ENCODE peak calls at places on chromosomes 2 and 18, in four cellular contexts. A is globus pallidus, I is WTC11, R is AG09319. Y is an unnamed sample.
A peak's percentile ranks its signal among the peaks of the same experiment; 100 is the strongest.

GRCh38 chr2:113240915-113241911 is 37.5 kb downstream of the PAX8 start:
- DNase-seq in R (peak; percentile 93), A (no peak), I (no peak), Y (peak; percentile 56)

GRCh38 chr18:31942301-31942998 is 478 bp downstream of the TRAPPC8 start:
- DNase-seq in A (no peak), I (peak; percentile 29), R (no peak), Y (peak; percentile 48)

GRCh38 chr2:177289824-177290632 is 25.5 kb upstream of the NFE2L2 start:
- DNase-seq in I (no peak), R (no peak), A (no peak), Y (no peak)

GRCh38 chr2:24206714-24207113 is 31.9 kb downstream of the FAM228A start:
- DNase-seq in R (no peak), A (no peak), I (no peak), Y (no peak)

GRCh38 chr2:38233231-38233983 is 143.7 kb downstream of the ATL2 start:
- DNase-seq in I (no peak), A (no peak), R (peak; percentile 95), Y (no peak)

GRCh38 chr2:144341538-144341937 is 178.4 kb downstream of the ZEB2 start:
- DNase-seq in R (no peak), I (no peak), A (no peak), Y (no peak)

GRCh38 chr2:238290079-238290478 is 1.7 kb upstream of the PER2 start:
- DNase-seq in I (peak; percentile 55), R (no peak), A (peak; percentile 85), Y (peak; percentile 95)

GRCh38 chr2:240928476-240929363 is 22.6 kb downstream of the CROCC2 start:
- DNase-seq in A (no peak), R (no peak), I (no peak), Y (no peak)

GRCh38 chr2:186827426-186827825 is 21.5 kb downstream of the ZSWIM2 start:
- DNase-seq in R (no peak), I (no peak), A (no peak), Y (no peak)

GRCh38 chr2:167135691-167136090 is 247.4 kb downstream of the XIRP2 start:
- DNase-seq in I (no peak), A (no peak), R (no peak), Y (no peak)

GRCh38 chr18:10560457-10561045 is 34.7 kb downstream of the NAPG start:
- DNase-seq in I (peak; percentile 86), R (peak; percentile 25), A (peak; percentile 68), Y (peak; percentile 80)

GRCh38 chr2:184756885-184757284 is 158.6 kb downstream of the ZNF804A start:
- DNase-seq in I (no peak), R (no peak), A (no peak), Y (no peak)

GRCh38 chr2:10028988-10029874 is 14.1 kb upstream of the KLF11 start:
- DNase-seq in I (peak; percentile 52), A (no peak), R (no peak), Y (peak; percentile 63)

GRCh38 chr2:43360137-43360536 is 133.7 kb upstream of the ZFP36L2 start:
- DNase-seq in I (no peak), A (no peak), R (no peak), Y (no peak)

GRCh38 chr18:36808681-36809080 is 20.1 kb downstream of the TPGS2 start:
- DNase-seq in R (no peak), A (no peak), I (no peak), Y (no peak)

GRCh38 chr2:130828461-130828860 is 8.3 kb upstream of the ARHGEF4 start:
- DNase-seq in I (no peak), R (no peak), A (no peak), Y (no peak)

GRCh38 chr2:177419274-177419673 is 26.7 kb downstream of the AGPS start:
- DNase-seq in A (no peak), R (peak; percentile 16), I (no peak), Y (no peak)

GRCh38 chr2:97935719-97936161 is 60.0 kb downstream of the TMEM131 start:
- DNase-seq in A (peak; percentile 15), R (peak; percentile 61), I (no peak), Y (no peak)